ENCODE peak calls at places on chromosome 11, in ten cellular contexts. P is adipocyte, A is IMR-90, Q is type B pancreatic cell, Z is DMS153, T is H1, R is NCI-H2029 treated with DMSO at 0.1 percent for 48 hours, B is cerebellum, D is NCI-H1436, W is fibroblast of the conjunctiva. I is an unnamed sample.

GRCh38 chr11:59542142-59542810 is 30.9 kb downstream of the OR4D9 start:
- DNase-seq in A (no peak), W (no peak), T (no peak), D (no peak), B (no peak), Z (no peak), R (no peak), Q (no peak), P (no peak), I (no peak)

GRCh38 chr11:11706022-11706421 is 84.2 kb upstream of the GALNT18 start:
- DNase-seq in D (no peak), W (no peak), Z (no peak), T (no peak), B (no peak), R (no peak), A (no peak), Q (no peak), P (no peak), I (no peak)

GRCh38 chr11:1896468-1896867 is 4.8 kb upstream of the PRR33 start:
- DNase-seq in T (no peak), R (no peak), Z (no peak), A (no peak), B (no peak), Q (no peak), W (no peak), D (no peak), P (no peak), I (no peak)

GRCh38 chr11:120185678-120186407 is 25.0 kb upstream of the OAF start:
- DNase-seq in D (no peak), Q (peak; percentile 49), T (no peak), P (no peak), Z (no peak), R (no peak), A (no peak), W (no peak), B (no peak), I (no peak)

GRCh38 chr11:61618991-61619390 is 38.1 kb upstream of the SYT7 start:
- DNase-seq in D (peak; percentile 12), P (no peak), B (no peak), A (no peak), Z (no peak), Q (no peak), W (no peak), R (no peak), T (no peak), I (no peak)

GRCh38 chr11:43067681-43068080 is 244.1 kb upstream of the API5 start:
- DNase-seq in Q (no peak), W (no peak), Z (no peak), B (no peak), A (no peak), R (no peak), P (no peak), D (no peak), T (no peak), I (no peak)

GRCh38 chr11:34565417-34566208 is 52.0 kb upstream of the ELF5 start:
- DNase-seq in Z (no peak), Q (no peak), B (no peak), W (no peak), T (no peak), P (no peak), R (peak; percentile 38), A (no peak), D (no peak), I (no peak)

GRCh38 chr11:58625826-58626460 is 3.5 kb downstream of the CNTF start:
- DNase-seq in Z (no peak), B (no peak), W (no peak), P (peak; percentile 33), Q (no peak), T (no peak), R (no peak), D (no peak), A (peak; percentile 87), I (no peak)

GRCh38 chr11:116100016-116100415 is 595.8 kb upstream of the CADM1 start:
- DNase-seq in Q (no peak), B (no peak), R (no peak), Z (no peak), W (no peak), T (no peak), D (no peak), P (no peak), A (no peak), I (no peak)

GRCh38 chr11:57482782-57483569 is 22.6 kb downstream of the RTN4RL2 start:
- DNase-seq in A (peak; percentile 21), W (no peak), Z (no peak), P (peak; percentile 74), B (peak; percentile 29), R (no peak), T (peak; percentile 91), D (peak; percentile 36), Q (peak; percentile 82), I (peak; percentile 23)

GRCh38 chr11:10506013-10506370 is 35.0 kb downstream of the RNF141 start:
- DNase-seq in T (no peak), B (no peak), A (no peak), D (no peak), R (no peak), Q (no peak), P (no peak), Z (no peak), W (no peak), I (no peak)

GRCh38 chr11:77250881-77251640 is 50.4 kb downstream of the GDPD4 start:
- DNase-seq in Z (no peak), B (no peak), A (peak; percentile 85), R (no peak), D (no peak), P (no peak), Q (no peak), T (no peak), W (no peak), I (no peak)

GRCh38 chr11:78192911-78193341 is 4.2 kb downstream of the USP35 start:
- DNase-seq in Z (no peak), P (peak; percentile 59), A (no peak), W (peak; percentile 18), D (no peak), Q (no peak), T (no peak), R (no peak), B (no peak), I (no peak)

GRCh38 chr11:122235615-122236014 is 119.6 kb upstream of the BLID start:
- DNase-seq in Q (no peak), T (no peak), D (no peak), A (peak; percentile 96), R (no peak), P (peak; percentile 90), Z (peak; percentile 46), W (peak; percentile 67), B (peak; percentile 29), I (no peak)

GRCh38 chr11:27995082-27995481 is 112.9 kb downstream of the KIF18A start:
- DNase-seq in W (no peak), B (no peak), P (peak; percentile 65), Z (no peak), Q (no peak), A (peak; percentile 68), D (no peak), T (no peak), R (no peak), I (no peak)

GRCh38 chr11:42840176-42840829 is 471.5 kb upstream of the API5 start:
- DNase-seq in Q (no peak), D (no peak), T (no peak), B (no peak), Z (no peak), W (no peak), P (no peak), R (no peak), A (no peak), I (no peak)

GRCh38 chr11:117670443-117670842 is 126.6 kb downstream of the DSCAML1 start:
- DNase-seq in B (no peak), Q (no peak), T (no peak), D (no peak), Z (no peak), A (no peak), W (no peak), P (no peak), R (no peak), I (no peak)

GRCh38 chr11:111589114-111589513 is 13.1 kb upstream of the SIK2 start:
- DNase-seq in R (no peak), W (no peak), D (no peak), Z (no peak), B (no peak), T (no peak), A (no peak), P (no peak), Q (no peak), I (no peak)